ENCODE peak calls at places on chromosomes 4 and X, in nine cellular contexts. One of them, this sample, is unnamed.

GRCh38 chr4:55736605-55737183 is 82.9 kb upstream of the EXOC1L start:
- DNase-seq in body of pancreas: no peak
- DNase-seq in stimulated activated CD8-positive, alpha-beta memory T cell treated with anti-CD3 and anti-CD28 coated beads, Interleukin-15, amount 100 ng/mL, for 24 hours: no peak
- DNase-seq in stimulated activated CD4-positive, alpha-beta T cell treated with anti-CD3 and anti-CD28 coated beads, Interleukin-2, amount 100 ng/mL, for 24 hours: no peak
- DNase-seq in T-helper 17 cell: no peak
- DNase-seq in T-helper 2 cell: no peak
- DNase-seq in glutamatergic neuron: no peak
- DNase-seq in mesothelial cell of epicardium: no peak
- DNase-seq in AG08395: no peak
- DNase-seq in this sample: no peak

GRCh38 chr4:6360385-6360784 is 90.7 kb downstream of the WFS1 start:
- DNase-seq in AG08395: no peak
- DNase-seq in mesothelial cell of epicardium: no peak
- DNase-seq in stimulated activated CD4-positive, alpha-beta T cell treated with anti-CD3 and anti-CD28 coated beads, Interleukin-2, amount 100 ng/mL, for 24 hours: no peak
- DNase-seq in T-helper 17 cell: no peak
- DNase-seq in stimulated activated CD8-positive, alpha-beta memory T cell treated with anti-CD3 and anti-CD28 coated beads, Interleukin-15, amount 100 ng/mL, for 24 hours: no peak
- DNase-seq in T-helper 2 cell: no peak
- DNase-seq in body of pancreas: no peak
- DNase-seq in glutamatergic neuron: peak
- DNase-seq in this sample: no peak

GRCh38 chr4:154743683-154744340 is at the start of gene LRAT:
- DNase-seq in AG08395: peak
- DNase-seq in T-helper 17 cell: no peak
- DNase-seq in stimulated activated CD8-positive, alpha-beta memory T cell treated with anti-CD3 and anti-CD28 coated beads, Interleukin-15, amount 100 ng/mL, for 24 hours: no peak
- DNase-seq in stimulated activated CD4-positive, alpha-beta T cell treated with anti-CD3 and anti-CD28 coated beads, Interleukin-2, amount 100 ng/mL, for 24 hours: peak
- DNase-seq in glutamatergic neuron: peak
- DNase-seq in mesothelial cell of epicardium: peak
- DNase-seq in T-helper 2 cell: peak
- DNase-seq in body of pancreas: peak
- DNase-seq in this sample: no peak

GRCh38 chr4:111066447-111066846 is 443.6 kb upstream of the PITX2 start:
- DNase-seq in glutamatergic neuron: no peak
- DNase-seq in AG08395: no peak
- DNase-seq in mesothelial cell of epicardium: no peak
- DNase-seq in stimulated activated CD4-positive, alpha-beta T cell treated with anti-CD3 and anti-CD28 coated beads, Interleukin-2, amount 100 ng/mL, for 24 hours: no peak
- DNase-seq in T-helper 2 cell: no peak
- DNase-seq in stimulated activated CD8-positive, alpha-beta memory T cell treated with anti-CD3 and anti-CD28 coated beads, Interleukin-15, amount 100 ng/mL, for 24 hours: no peak
- DNase-seq in T-helper 17 cell: no peak
- DNase-seq in body of pancreas: no peak
- DNase-seq in this sample: no peak

GRCh38 chr4:138235419-138235952 is 6.7 kb downstream of the SLC7A11 start:
- DNase-seq in glutamatergic neuron: no peak
- DNase-seq in body of pancreas: no peak
- DNase-seq in stimulated activated CD8-positive, alpha-beta memory T cell treated with anti-CD3 and anti-CD28 coated beads, Interleukin-15, amount 100 ng/mL, for 24 hours: no peak
- DNase-seq in AG08395: peak
- DNase-seq in mesothelial cell of epicardium: no peak
- DNase-seq in T-helper 2 cell: no peak
- DNase-seq in stimulated activated CD4-positive, alpha-beta T cell treated with anti-CD3 and anti-CD28 coated beads, Interleukin-2, amount 100 ng/mL, for 24 hours: no peak
- DNase-seq in T-helper 17 cell: no peak
- DNase-seq in this sample: no peak

GRCh38 chrX:153885968-153886903 is at the start of gene L1CAM:
- DNase-seq in T-helper 17 cell: no peak
- DNase-seq in glutamatergic neuron: peak
- DNase-seq in stimulated activated CD4-positive, alpha-beta T cell treated with anti-CD3 and anti-CD28 coated beads, Interleukin-2, amount 100 ng/mL, for 24 hours: peak
- DNase-seq in T-helper 2 cell: peak
- DNase-seq in stimulated activated CD8-positive, alpha-beta memory T cell treated with anti-CD3 and anti-CD28 coated beads, Interleukin-15, amount 100 ng/mL, for 24 hours: no peak
- DNase-seq in body of pancreas: no peak
- DNase-seq in AG08395: peak
- DNase-seq in mesothelial cell of epicardium: no peak
- DNase-seq in this sample: no peak

GRCh38 chr4:65546882-65547281 is 123.4 kb downstream of the EPHA5 start:
- DNase-seq in glutamatergic neuron: no peak
- DNase-seq in stimulated activated CD4-positive, alpha-beta T cell treated with anti-CD3 and anti-CD28 coated beads, Interleukin-2, amount 100 ng/mL, for 24 hours: no peak
- DNase-seq in T-helper 2 cell: no peak
- DNase-seq in body of pancreas: no peak
- DNase-seq in mesothelial cell of epicardium: no peak
- DNase-seq in AG08395: no peak
- DNase-seq in stimulated activated CD8-positive, alpha-beta memory T cell treated with anti-CD3 and anti-CD28 coated beads, Interleukin-15, amount 100 ng/mL, for 24 hours: no peak
- DNase-seq in T-helper 17 cell: no peak
- DNase-seq in this sample: no peak

GRCh38 chr4:102598759-102599379 is 97.7 kb downstream of the NFKB1 start:
- DNase-seq in stimulated activated CD8-positive, alpha-beta memory T cell treated with anti-CD3 and anti-CD28 coated beads, Interleukin-15, amount 100 ng/mL, for 24 hours: no peak
- DNase-seq in stimulated activated CD4-positive, alpha-beta T cell treated with anti-CD3 and anti-CD28 coated beads, Interleukin-2, amount 100 ng/mL, for 24 hours: no peak
- DNase-seq in body of pancreas: no peak
- DNase-seq in T-helper 17 cell: no peak
- DNase-seq in AG08395: no peak
- DNase-seq in mesothelial cell of epicardium: no peak
- DNase-seq in glutamatergic neuron: no peak
- DNase-seq in T-helper 2 cell: no peak
- DNase-seq in this sample: no peak

GRCh38 chrX:586351-586750 is 44.2 kb upstream of the SHOX start:
- DNase-seq in stimulated activated CD4-positive, alpha-beta T cell treated with anti-CD3 and anti-CD28 coated beads, Interleukin-2, amount 100 ng/mL, for 24 hours: no peak
- DNase-seq in AG08395: no peak
- DNase-seq in body of pancreas: no peak
- DNase-seq in mesothelial cell of epicardium: no peak
- DNase-seq in T-helper 2 cell: no peak
- DNase-seq in glutamatergic neuron: no peak
- DNase-seq in stimulated activated CD8-positive, alpha-beta memory T cell treated with anti-CD3 and anti-CD28 coated beads, Interleukin-15, amount 100 ng/mL, for 24 hours: no peak
- DNase-seq in T-helper 17 cell: no peak
- DNase-seq in this sample: no peak

GRCh38 chr4:167234388-167234881 is at the start of gene SPOCK3:
- DNase-seq in mesothelial cell of epicardium: peak
- DNase-seq in stimulated activated CD4-positive, alpha-beta T cell treated with anti-CD3 and anti-CD28 coated beads, Interleukin-2, amount 100 ng/mL, for 24 hours: peak
- DNase-seq in T-helper 17 cell: no peak
- DNase-seq in glutamatergic neuron: peak
- DNase-seq in stimulated activated CD8-positive, alpha-beta memory T cell treated with anti-CD3 and anti-CD28 coated beads, Interleukin-15, amount 100 ng/mL, for 24 hours: no peak
- DNase-seq in AG08395: peak
- DNase-seq in T-helper 2 cell: no peak
- DNase-seq in body of pancreas: peak
- DNase-seq in this sample: no peak

GRCh38 chr4:38424171-38424871 is 239.7 kb upstream of the KLF3 start:
- DNase-seq in T-helper 2 cell: no peak
- DNase-seq in stimulated activated CD8-positive, alpha-beta memory T cell treated with anti-CD3 and anti-CD28 coated beads, Interleukin-15, amount 100 ng/mL, for 24 hours: no peak
- DNase-seq in body of pancreas: peak
- DNase-seq in AG08395: no peak
- DNase-seq in glutamatergic neuron: no peak
- DNase-seq in stimulated activated CD4-positive, alpha-beta T cell treated with anti-CD3 and anti-CD28 coated beads, Interleukin-2, amount 100 ng/mL, for 24 hours: no peak
- DNase-seq in T-helper 17 cell: no peak
- DNase-seq in mesothelial cell of epicardium: no peak
- DNase-seq in this sample: no peak

GRCh38 chr4:25065451-25065850 is 34.7 kb upstream of the LGI2 start:
- DNase-seq in AG08395: no peak
- DNase-seq in glutamatergic neuron: no peak
- DNase-seq in stimulated activated CD4-positive, alpha-beta T cell treated with anti-CD3 and anti-CD28 coated beads, Interleukin-2, amount 100 ng/mL, for 24 hours: no peak
- DNase-seq in T-helper 17 cell: no peak
- DNase-seq in body of pancreas: no peak
- DNase-seq in stimulated activated CD8-positive, alpha-beta memory T cell treated with anti-CD3 and anti-CD28 coated beads, Interleukin-15, amount 100 ng/mL, for 24 hours: no peak
- DNase-seq in T-helper 2 cell: no peak
- DNase-seq in mesothelial cell of epicardium: no peak
- DNase-seq in this sample: no peak

GRCh38 chr4:147570616-147571015 is 46.6 kb upstream of the TMEM184C start:
- DNase-seq in stimulated activated CD4-positive, alpha-beta T cell treated with anti-CD3 and anti-CD28 coated beads, Interleukin-2, amount 100 ng/mL, for 24 hours: no peak
- DNase-seq in stimulated activated CD8-positive, alpha-beta memory T cell treated with anti-CD3 and anti-CD28 coated beads, Interleukin-15, amount 100 ng/mL, for 24 hours: no peak
- DNase-seq in body of pancreas: no peak
- DNase-seq in AG08395: no peak
- DNase-seq in mesothelial cell of epicardium: no peak
- DNase-seq in glutamatergic neuron: no peak
- DNase-seq in T-helper 2 cell: no peak
- DNase-seq in T-helper 17 cell: no peak
- DNase-seq in this sample: no peak

GRCh38 chrX:139931646-139932076 is 1.2 kb downstream of the ATP11C start:
- DNase-seq in stimulated activated CD8-positive, alpha-beta memory T cell treated with anti-CD3 and anti-CD28 coated beads, Interleukin-15, amount 100 ng/mL, for 24 hours: peak
- DNase-seq in glutamatergic neuron: no peak
- DNase-seq in stimulated activated CD4-positive, alpha-beta T cell treated with anti-CD3 and anti-CD28 coated beads, Interleukin-2, amount 100 ng/mL, for 24 hours: no peak
- DNase-seq in mesothelial cell of epicardium: no peak
- DNase-seq in T-helper 17 cell: no peak
- DNase-seq in T-helper 2 cell: no peak
- DNase-seq in body of pancreas: peak
- DNase-seq in AG08395: no peak
- DNase-seq in this sample: peak

GRCh38 chrX:143669395-143669794 is 33.5 kb upstream of the SLITRK4 start:
- DNase-seq in glutamatergic neuron: no peak
- DNase-seq in stimulated activated CD8-positive, alpha-beta memory T cell treated with anti-CD3 and anti-CD28 coated beads, Interleukin-15, amount 100 ng/mL, for 24 hours: no peak
- DNase-seq in AG08395: no peak
- DNase-seq in body of pancreas: no peak
- DNase-seq in T-helper 2 cell: no peak
- DNase-seq in T-helper 17 cell: no peak
- DNase-seq in stimulated activated CD4-positive, alpha-beta T cell treated with anti-CD3 and anti-CD28 coated beads, Interleukin-2, amount 100 ng/mL, for 24 hours: no peak
- DNase-seq in mesothelial cell of epicardium: no peak
- DNase-seq in this sample: no peak

GRCh38 chr4:95594629-95595028 is 45.9 kb upstream of the UNC5C start:
- DNase-seq in AG08395: no peak
- DNase-seq in T-helper 17 cell: no peak
- DNase-seq in body of pancreas: no peak
- DNase-seq in glutamatergic neuron: no peak
- DNase-seq in mesothelial cell of epicardium: no peak
- DNase-seq in stimulated activated CD4-positive, alpha-beta T cell treated with anti-CD3 and anti-CD28 coated beads, Interleukin-2, amount 100 ng/mL, for 24 hours: no peak
- DNase-seq in T-helper 2 cell: no peak
- DNase-seq in stimulated activated CD8-positive, alpha-beta memory T cell treated with anti-CD3 and anti-CD28 coated beads, Interleukin-15, amount 100 ng/mL, for 24 hours: no peak
- DNase-seq in this sample: no peak

GRCh38 chrX:134745636-134746378 is 87.5 kb upstream of the PLAC1 start:
- DNase-seq in stimulated activated CD8-positive, alpha-beta memory T cell treated with anti-CD3 and anti-CD28 coated beads, Interleukin-15, amount 100 ng/mL, for 24 hours: no peak
- DNase-seq in AG08395: no peak
- DNase-seq in mesothelial cell of epicardium: no peak
- DNase-seq in T-helper 2 cell: no peak
- DNase-seq in glutamatergic neuron: no peak
- DNase-seq in T-helper 17 cell: no peak
- DNase-seq in body of pancreas: no peak
- DNase-seq in stimulated activated CD4-positive, alpha-beta T cell treated with anti-CD3 and anti-CD28 coated beads, Interleukin-2, amount 100 ng/mL, for 24 hours: no peak
- DNase-seq in this sample: no peak

GRCh38 chr4:147863808-147864472 is 132.1 kb downstream of the ARHGAP10 start:
- DNase-seq in stimulated activated CD4-positive, alpha-beta T cell treated with anti-CD3 and anti-CD28 coated beads, Interleukin-2, amount 100 ng/mL, for 24 hours: no peak
- DNase-seq in T-helper 17 cell: no peak
- DNase-seq in AG08395: no peak
- DNase-seq in glutamatergic neuron: peak
- DNase-seq in mesothelial cell of epicardium: no peak
- DNase-seq in T-helper 2 cell: no peak
- DNase-seq in stimulated activated CD8-positive, alpha-beta memory T cell treated with anti-CD3 and anti-CD28 coated beads, Interleukin-15, amount 100 ng/mL, for 24 hours: no peak
- DNase-seq in body of pancreas: no peak
- DNase-seq in this sample: no peak

GRCh38 chrX:66872771-66873170 is 233.9 kb upstream of the EDA2R start:
- DNase-seq in T-helper 17 cell: no peak
- DNase-seq in body of pancreas: no peak
- DNase-seq in stimulated activated CD8-positive, alpha-beta memory T cell treated with anti-CD3 and anti-CD28 coated beads, Interleukin-15, amount 100 ng/mL, for 24 hours: no peak
- DNase-seq in T-helper 2 cell: no peak
- DNase-seq in mesothelial cell of epicardium: no peak
- DNase-seq in glutamatergic neuron: no peak
- DNase-seq in stimulated activated CD4-positive, alpha-beta T cell treated with anti-CD3 and anti-CD28 coated beads, Interleukin-2, amount 100 ng/mL, for 24 hours: no peak
- DNase-seq in AG08395: no peak
- DNase-seq in this sample: no peak

GRCh38 chrX:9988762-9989161 is 21.6 kb downstream of the CLDN34 start:
- DNase-seq in stimulated activated CD8-positive, alpha-beta memory T cell treated with anti-CD3 and anti-CD28 coated beads, Interleukin-15, amount 100 ng/mL, for 24 hours: no peak
- DNase-seq in glutamatergic neuron: no peak
- DNase-seq in AG08395: no peak
- DNase-seq in T-helper 17 cell: no peak
- DNase-seq in body of pancreas: no peak
- DNase-seq in mesothelial cell of epicardium: no peak
- DNase-seq in stimulated activated CD4-positive, alpha-beta T cell treated with anti-CD3 and anti-CD28 coated beads, Interleukin-2, amount 100 ng/mL, for 24 hours: no peak
- DNase-seq in T-helper 2 cell: no peak
- DNase-seq in this sample: no peak

This sample was measured in stimulated activated effector memory CD8-positive, alpha-beta T cell treated with anti-CD3 and anti-CD28 coated beads, Interleukin-12 subunit alpha, Interleukin-12 subunit beta, amount 100 ng/mL, for 72 hours.